ENCODE peak calls at places on chromosomes 13 and 19, in seven cellular contexts. One of them, this sample, is unnamed.

GRCh38 chr19:18460313-18460712 is 22.4 kb upstream of the ISYNA1 start:
- DNase-seq in K562: no peak
- DNase-seq in psoas muscle: peak; percentile 90
- DNase-seq in esophagus squamous epithelium: no peak
- DNase-seq in lower leg skin: peak; percentile 56
- DNase-seq in epithelial cell of esophagus: peak; percentile 85
- DNase-seq in heart right ventricle: peak; percentile 76
- DNase-seq in this sample: no peak

GRCh38 chr19:14139944-14140343 is 3.6 kb upstream of the ASF1B start:
- DNase-seq in K562: no peak
- DNase-seq in psoas muscle: peak; percentile 69
- DNase-seq in esophagus squamous epithelium: no peak
- DNase-seq in lower leg skin: peak; percentile 47
- DNase-seq in epithelial cell of esophagus: no peak
- DNase-seq in heart right ventricle: no peak
- DNase-seq in this sample: no peak

GRCh38 chr19:18493440-18494266 is 28.2 kb downstream of the ELL start:
- DNase-seq in K562: no peak
- DNase-seq in psoas muscle: no peak
- DNase-seq in esophagus squamous epithelium: no peak
- DNase-seq in lower leg skin: no peak
- DNase-seq in epithelial cell of esophagus: no peak
- DNase-seq in heart right ventricle: no peak
- DNase-seq in this sample: no peak

GRCh38 chr19:19663292-19664120 is at the start of gene ATP13A1:
- DNase-seq in K562: peak; percentile 94
- DNase-seq in psoas muscle: peak; percentile 96
- DNase-seq in esophagus squamous epithelium: peak; percentile 92
- DNase-seq in lower leg skin: peak; percentile 96
- DNase-seq in epithelial cell of esophagus: peak; percentile 99
- DNase-seq in heart right ventricle: peak; percentile 95
- DNase-seq in this sample: peak; percentile 87

GRCh38 chr13:65783383-65783782 is 1446.8 kb downstream of the PCDH9 start:
- DNase-seq in K562: no peak
- DNase-seq in psoas muscle: no peak
- DNase-seq in esophagus squamous epithelium: no peak
- DNase-seq in lower leg skin: no peak
- DNase-seq in epithelial cell of esophagus: no peak
- DNase-seq in heart right ventricle: no peak
- DNase-seq in this sample: no peak

GRCh38 chr19:45251452-45252354 is 632 bp downstream of the MARK4 start:
- DNase-seq in K562: peak; percentile 66
- DNase-seq in psoas muscle: no peak
- DNase-seq in esophagus squamous epithelium: no peak
- DNase-seq in lower leg skin: no peak
- DNase-seq in epithelial cell of esophagus: peak; percentile 7
- DNase-seq in heart right ventricle: peak; percentile 38
- DNase-seq in this sample: peak; percentile 55

GRCh38 chr19:13825489-13826475 is 30.5 kb downstream of the ZSWIM4 start:
- DNase-seq in K562: peak; percentile 91
- DNase-seq in psoas muscle: no peak
- DNase-seq in esophagus squamous epithelium: no peak
- DNase-seq in lower leg skin: no peak
- DNase-seq in epithelial cell of esophagus: peak; percentile 63
- DNase-seq in heart right ventricle: no peak
- DNase-seq in this sample: no peak

GRCh38 chr13:30600470-30600869 is 17.2 kb upstream of the USPL1 start:
- DNase-seq in K562: no peak
- DNase-seq in psoas muscle: no peak
- DNase-seq in esophagus squamous epithelium: no peak
- DNase-seq in lower leg skin: no peak
- DNase-seq in epithelial cell of esophagus: no peak
- DNase-seq in heart right ventricle: no peak
- DNase-seq in this sample: no peak

GRCh38 chr19:52094526-52094925 is 1.0 kb downstream of the ZNF841 start:
- DNase-seq in K562: no peak
- DNase-seq in psoas muscle: no peak
- DNase-seq in esophagus squamous epithelium: no peak
- DNase-seq in lower leg skin: no peak
- DNase-seq in epithelial cell of esophagus: no peak
- DNase-seq in heart right ventricle: no peak
- DNase-seq in this sample: no peak

GRCh38 chr19:55650602-55651230 is 2.7 kb downstream of the CCDC106 start:
- DNase-seq in K562: no peak
- DNase-seq in psoas muscle: no peak
- DNase-seq in esophagus squamous epithelium: no peak
- DNase-seq in lower leg skin: no peak
- DNase-seq in epithelial cell of esophagus: no peak
- DNase-seq in heart right ventricle: no peak
- DNase-seq in this sample: no peak

GRCh38 chr13:49023441-49023840 is 47.7 kb downstream of the FNDC3A start:
- DNase-seq in K562: no peak
- DNase-seq in psoas muscle: no peak
- DNase-seq in esophagus squamous epithelium: no peak
- DNase-seq in lower leg skin: no peak
- DNase-seq in epithelial cell of esophagus: peak; percentile 76
- DNase-seq in heart right ventricle: no peak
- DNase-seq in this sample: no peak

GRCh38 chr19:53813996-53814395 is 10.1 kb downstream of the NLRP12 start:
- DNase-seq in K562: no peak
- DNase-seq in psoas muscle: no peak
- DNase-seq in esophagus squamous epithelium: no peak
- DNase-seq in lower leg skin: no peak
- DNase-seq in epithelial cell of esophagus: no peak
- DNase-seq in heart right ventricle: no peak
- DNase-seq in this sample: no peak

GRCh38 chr13:110676511-110677204 is 29.3 kb downstream of the CARS2 start:
- DNase-seq in K562: no peak
- DNase-seq in psoas muscle: no peak
- DNase-seq in esophagus squamous epithelium: no peak
- DNase-seq in lower leg skin: no peak
- DNase-seq in epithelial cell of esophagus: no peak
- DNase-seq in heart right ventricle: no peak
- DNase-seq in this sample: no peak

GRCh38 chr13:51589793-51590192 is 5.5 kb downstream of the WDFY2 start:
- DNase-seq in K562: no peak
- DNase-seq in psoas muscle: no peak
- DNase-seq in esophagus squamous epithelium: no peak
- DNase-seq in lower leg skin: no peak
- DNase-seq in epithelial cell of esophagus: no peak
- DNase-seq in heart right ventricle: no peak
- DNase-seq in this sample: no peak

GRCh38 chr13:39023316-39023715 is 14.6 kb downstream of the PROSER1 start:
- DNase-seq in K562: no peak
- DNase-seq in psoas muscle: no peak
- DNase-seq in esophagus squamous epithelium: no peak
- DNase-seq in lower leg skin: no peak
- DNase-seq in epithelial cell of esophagus: peak; percentile 60
- DNase-seq in heart right ventricle: no peak
- DNase-seq in this sample: no peak

GRCh38 chr19:29503140-29503758 is 22.5 kb upstream of the VSTM2B start:
- DNase-seq in K562: no peak
- DNase-seq in psoas muscle: no peak
- DNase-seq in esophagus squamous epithelium: no peak
- DNase-seq in lower leg skin: no peak
- DNase-seq in epithelial cell of esophagus: no peak
- DNase-seq in heart right ventricle: no peak
- DNase-seq in this sample: no peak

GRCh38 chr13:59834801-59835200 is 328.9 kb downstream of the DIAPH3 start:
- DNase-seq in K562: no peak
- DNase-seq in psoas muscle: no peak
- DNase-seq in esophagus squamous epithelium: no peak
- DNase-seq in lower leg skin: no peak
- DNase-seq in epithelial cell of esophagus: no peak
- DNase-seq in heart right ventricle: no peak
- DNase-seq in this sample: no peak

GRCh38 chr13:18978447-18978846 is 203.2 kb downstream of the TUBA3C start:
- DNase-seq in K562: no peak
- DNase-seq in psoas muscle: no peak
- DNase-seq in esophagus squamous epithelium: no peak
- DNase-seq in lower leg skin: no peak
- DNase-seq in epithelial cell of esophagus: no peak
- DNase-seq in heart right ventricle: no peak
- DNase-seq in this sample: no peak

GRCh38 chr13:79459906-79460305 is 21.0 kb upstream of the NDFIP2 start:
- DNase-seq in K562: no peak
- DNase-seq in psoas muscle: no peak
- DNase-seq in esophagus squamous epithelium: no peak
- DNase-seq in lower leg skin: no peak
- DNase-seq in epithelial cell of esophagus: peak; percentile 86
- DNase-seq in heart right ventricle: no peak
- DNase-seq in this sample: no peak

GRCh38 chr19:53903055-53903680 is 5.9 kb upstream of the CACNG7 start:
- DNase-seq in K562: peak; percentile 46
- DNase-seq in psoas muscle: no peak
- DNase-seq in esophagus squamous epithelium: no peak
- DNase-seq in lower leg skin: no peak
- DNase-seq in epithelial cell of esophagus: peak; percentile 69
- DNase-seq in heart right ventricle: no peak
- DNase-seq in this sample: no peak

GRCh38 chr13:98478134-98479129 is 98.5 kb downstream of the STK24 start:
- DNase-seq in K562: peak; percentile 35
- DNase-seq in psoas muscle: no peak
- DNase-seq in esophagus squamous epithelium: no peak
- DNase-seq in lower leg skin: no peak
- DNase-seq in epithelial cell of esophagus: no peak
- DNase-seq in heart right ventricle: no peak
- DNase-seq in this sample: peak; percentile 50

GRCh38 chr19:4687396-4687795 is 17.3 kb upstream of the MYDGF start:
- DNase-seq in K562: no peak
- DNase-seq in psoas muscle: no peak
- DNase-seq in esophagus squamous epithelium: no peak
- DNase-seq in lower leg skin: no peak
- DNase-seq in epithelial cell of esophagus: no peak
- DNase-seq in heart right ventricle: no peak
- DNase-seq in this sample: no peak

GRCh38 chr19:4690362-4690761 is 20.2 kb upstream of the MYDGF start:
- DNase-seq in K562: no peak
- DNase-seq in psoas muscle: no peak
- DNase-seq in esophagus squamous epithelium: no peak
- DNase-seq in lower leg skin: no peak
- DNase-seq in epithelial cell of esophagus: no peak
- DNase-seq in heart right ventricle: no peak
- DNase-seq in this sample: no peak

GRCh38 chr19:4686700-4687099 is 16.6 kb upstream of the MYDGF start:
- DNase-seq in K562: no peak
- DNase-seq in psoas muscle: no peak
- DNase-seq in esophagus squamous epithelium: no peak
- DNase-seq in lower leg skin: no peak
- DNase-seq in epithelial cell of esophagus: no peak
- DNase-seq in heart right ventricle: no peak
- DNase-seq in this sample: no peak

GRCh38 chr19:4689403-4689802 is 19.3 kb upstream of the MYDGF start:
- DNase-seq in K562: no peak
- DNase-seq in psoas muscle: no peak
- DNase-seq in esophagus squamous epithelium: no peak
- DNase-seq in lower leg skin: no peak
- DNase-seq in epithelial cell of esophagus: no peak
- DNase-seq in heart right ventricle: no peak
- DNase-seq in this sample: no peak

DNA sequence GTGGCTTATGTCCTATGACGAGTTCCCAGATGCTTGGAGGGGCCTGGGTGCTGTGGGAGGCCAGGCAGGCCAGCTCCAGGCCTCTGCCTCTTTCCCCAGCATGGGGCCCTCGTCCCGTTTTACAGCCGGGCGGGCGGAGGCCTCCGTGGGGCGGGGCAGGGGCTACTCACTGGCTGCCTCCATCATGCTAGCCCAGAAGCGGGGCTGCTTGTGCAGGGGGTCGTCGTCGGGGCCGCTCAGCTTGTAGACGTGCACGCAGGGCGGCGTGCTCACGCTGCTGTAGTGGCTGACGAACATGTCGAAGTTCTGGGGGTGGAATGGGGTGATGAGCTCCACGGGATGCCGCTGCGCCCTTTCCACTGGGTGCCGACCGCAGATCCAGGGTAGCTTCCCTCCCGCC is 18.4 kb upstream of the MYDGF start:
- DNase-seq in K562: no peak
- DNase-seq in psoas muscle: no peak
- DNase-seq in esophagus squamous epithelium: no peak
- DNase-seq in lower leg skin: no peak
- DNase-seq in epithelial cell of esophagus: no peak
- DNase-seq in heart right ventricle: no peak
- DNase-seq in this sample: no peak
- TF ChIP-seq CTCF in K562: no peak
- TF ChIP-seq CTCF in psoas muscle: no peak
- TF ChIP-seq CTCF in esophagus squamous epithelium: no peak
- TF ChIP-seq CTCF in lower leg skin: no peak
- TF ChIP-seq CTCF in epithelial cell of esophagus: no peak
- TF ChIP-seq CTCF in heart right ventricle: no peak
- TF ChIP-seq CTCF in this sample: no peak

GRCh38 chr13:114043421-114044053 is 69.7 kb upstream of the C13orf46 start:
- DNase-seq in K562: no peak
- DNase-seq in psoas muscle: peak; percentile 81
- DNase-seq in esophagus squamous epithelium: peak; percentile 21
- DNase-seq in lower leg skin: peak; percentile 62
- DNase-seq in epithelial cell of esophagus: no peak
- DNase-seq in heart right ventricle: no peak
- DNase-seq in this sample: peak; percentile 55
- TF ChIP-seq CTCF in K562: no peak
- TF ChIP-seq CTCF in psoas muscle: peak; percentile 24
- TF ChIP-seq CTCF in esophagus squamous epithelium: no peak
- TF ChIP-seq CTCF in lower leg skin: no peak
- TF ChIP-seq CTCF in epithelial cell of esophagus: no peak
- TF ChIP-seq CTCF in heart right ventricle: no peak
- TF ChIP-seq CTCF in this sample: no peak

GRCh38 chr19:58408152-58409009 is at the start of gene ZNF584:
- DNase-seq in K562: peak; percentile 94
- DNase-seq in psoas muscle: peak; percentile 95
- DNase-seq in esophagus squamous epithelium: peak; percentile 67
- DNase-seq in lower leg skin: peak; percentile 93
- DNase-seq in epithelial cell of esophagus: peak; percentile 94
- DNase-seq in heart right ventricle: peak; percentile 95
- DNase-seq in this sample: peak; percentile 94
- TF ChIP-seq CTCF in K562: no peak
- TF ChIP-seq CTCF in psoas muscle: no peak
- TF ChIP-seq CTCF in esophagus squamous epithelium: no peak
- TF ChIP-seq CTCF in lower leg skin: no peak
- TF ChIP-seq CTCF in epithelial cell of esophagus: no peak
- TF ChIP-seq CTCF in heart right ventricle: no peak
- TF ChIP-seq CTCF in this sample: no peak

DNA sequence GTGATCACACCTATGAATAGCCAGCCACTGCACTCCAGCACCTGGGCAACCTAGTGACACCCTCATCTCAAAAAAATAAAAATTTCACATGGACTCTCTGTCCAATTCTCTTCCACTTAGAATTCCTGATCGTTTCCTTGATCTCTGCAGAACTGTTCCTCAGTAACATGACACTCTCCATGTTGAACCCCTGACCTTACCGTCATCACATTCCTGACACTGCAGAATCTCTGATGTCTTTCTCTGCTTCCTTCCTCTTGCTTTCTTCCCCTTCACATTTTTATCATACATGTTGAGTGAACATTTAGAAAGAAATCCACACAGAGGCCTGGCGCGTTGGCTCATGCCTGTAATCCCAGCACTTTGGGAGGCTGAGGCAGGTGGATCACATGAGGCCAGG is 15.0 kb downstream of the ZNF114 start:
- DNase-seq in K562: no peak
- DNase-seq in psoas muscle: no peak
- DNase-seq in esophagus squamous epithelium: no peak
- DNase-seq in lower leg skin: no peak
- DNase-seq in epithelial cell of esophagus: no peak
- DNase-seq in heart right ventricle: no peak
- DNase-seq in this sample: no peak
- TF ChIP-seq CTCF in K562: no peak
- TF ChIP-seq CTCF in psoas muscle: no peak
- TF ChIP-seq CTCF in esophagus squamous epithelium: no peak
- TF ChIP-seq CTCF in lower leg skin: no peak
- TF ChIP-seq CTCF in epithelial cell of esophagus: no peak
- TF ChIP-seq CTCF in heart right ventricle: no peak
- TF ChIP-seq CTCF in this sample: no peak